ENCODE peak calls at places on chromosomes 16 and 17, in seven cellular contexts. Y is IMR-90, V is H9, E is mesenchymal stem cell, F is mesendoderm, C is neuronal stem cell, Q is H1. T is an unnamed sample.

GRCh38 chr16:51762081-51762995 is 611.3 kb upstream of the SALL1 start:
- DNase-seq in Y (peak; percentile 70), V (peak; percentile 78), E (peak; percentile 82), F (peak; percentile 62), C (peak; percentile 83), Q (peak; percentile 93), T (peak; percentile 64)

GRCh38 chr17:79019631-79020584 is 4.1 kb upstream of the C1QTNF1 start:
- DNase-seq in Y (peak; percentile 78), V (no peak), E (peak; percentile 76), F (peak; percentile 70), C (peak; percentile 23), Q (no peak), T (peak; percentile 67)

GRCh38 chr16:69236319-69236718 is 49.4 kb downstream of the SNTB2 start:
- DNase-seq in Y (no peak), V (no peak), E (no peak), F (no peak), C (no peak), Q (no peak), T (no peak)

GRCh38 chr17:17297217-17297616 is 6.0 kb upstream of the NT5M start:
- DNase-seq in Y (peak; percentile 62), V (no peak), E (no peak), F (no peak), C (no peak), Q (no peak), T (no peak)

GRCh38 chr16:56743840-56744239 is 13.9 kb downstream of the NUP93 start:
- DNase-seq in Y (peak; percentile 49), V (peak; percentile 61), E (peak; percentile 79), F (peak; percentile 73), C (no peak), Q (no peak), T (no peak)

GRCh38 chr17:74051348-74051747 is 152.1 kb upstream of the RPL38 start:
- DNase-seq in Y (no peak), V (no peak), E (no peak), F (no peak), C (no peak), Q (no peak), T (no peak)

GRCh38 chr17:29071303-29071702 is 28.4 kb downstream of the PIPOX start:
- DNase-seq in Y (no peak), V (no peak), E (no peak), F (no peak), C (no peak), Q (no peak), T (no peak)

GRCh38 chr17:44094701-44095387 is 24.3 kb downstream of the G6PC3 start:
- DNase-seq in Y (no peak), V (no peak), E (peak; percentile 32), F (no peak), C (no peak), Q (no peak), T (no peak)

GRCh38 chr16:19689342-19689741 is 28.7 kb downstream of the KNOP1 start:
- DNase-seq in Y (no peak), V (no peak), E (no peak), F (no peak), C (no peak), Q (no peak), T (no peak)

GRCh38 chr17:4740584-4740983 is 856 bp upstream of the CXCL16 start:
- DNase-seq in Y (no peak), V (no peak), E (no peak), F (no peak), C (no peak), Q (no peak), T (no peak)

GRCh38 chr17:67531291-67531690 is 154.2 kb downstream of the PITPNC1 start:
- DNase-seq in Y (no peak), V (peak; percentile 75), E (no peak), F (peak; percentile 75), C (no peak), Q (peak; percentile 49), T (no peak)

GRCh38 chr17:50661795-50662391 is 27.2 kb downstream of the ABCC3 start:
- DNase-seq in Y (peak; percentile 93), V (peak; percentile 79), E (peak; percentile 89), F (peak; percentile 97), C (no peak), Q (no peak), T (peak; percentile 69)

GRCh38 chr17:31171711-31172110 is 76.9 kb downstream of the NF1 start:
- DNase-seq in Y (peak; percentile 50), V (no peak), E (no peak), F (no peak), C (no peak), Q (no peak), T (no peak)

GRCh38 chr16:46763147-46763546 is 15.0 kb upstream of the MYLK3 start:
- DNase-seq in Y (no peak), V (no peak), E (no peak), F (no peak), C (no peak), Q (no peak), T (no peak)

GRCh38 chr16:81313731-81314602 is 795 bp upstream of the GAN start:
- DNase-seq in Y (no peak), V (peak; percentile 69), E (no peak), F (peak; percentile 93), C (peak; percentile 24), Q (peak; percentile 48), T (peak; percentile 61)

GRCh38 chr17:74172700-74173099 is 30.8 kb upstream of the RPL38 start:
- DNase-seq in Y (no peak), V (no peak), E (no peak), F (no peak), C (no peak), Q (no peak), T (no peak)

GRCh38 chr16:87042551-87043272 is 274.5 kb downstream of the C16orf95 start:
- DNase-seq in Y (no peak), V (no peak), E (no peak), F (no peak), C (no peak), Q (no peak), T (no peak)

GRCh38 chr17:50234581-50234980 is 33.1 kb upstream of the COL1A1 start:
- DNase-seq in Y (no peak), V (no peak), E (no peak), F (no peak), C (no peak), Q (no peak), T (peak; percentile 25)

GRCh38 chr17:2867441-2868424 is 71.5 kb downstream of the RAP1GAP2 start:
- DNase-seq in Y (peak; percentile 93), V (peak; percentile 93), E (peak; percentile 55), F (peak; percentile 97), C (no peak), Q (peak; percentile 67), T (peak; percentile 79)

GRCh38 chr17:9240659-9241370 is 219.5 kb downstream of the NTN1 start:
- DNase-seq in Y (peak; percentile 54), V (peak; percentile 86), E (peak; percentile 91), F (peak; percentile 96), C (no peak), Q (no peak), T (peak; percentile 60)

DNA sequence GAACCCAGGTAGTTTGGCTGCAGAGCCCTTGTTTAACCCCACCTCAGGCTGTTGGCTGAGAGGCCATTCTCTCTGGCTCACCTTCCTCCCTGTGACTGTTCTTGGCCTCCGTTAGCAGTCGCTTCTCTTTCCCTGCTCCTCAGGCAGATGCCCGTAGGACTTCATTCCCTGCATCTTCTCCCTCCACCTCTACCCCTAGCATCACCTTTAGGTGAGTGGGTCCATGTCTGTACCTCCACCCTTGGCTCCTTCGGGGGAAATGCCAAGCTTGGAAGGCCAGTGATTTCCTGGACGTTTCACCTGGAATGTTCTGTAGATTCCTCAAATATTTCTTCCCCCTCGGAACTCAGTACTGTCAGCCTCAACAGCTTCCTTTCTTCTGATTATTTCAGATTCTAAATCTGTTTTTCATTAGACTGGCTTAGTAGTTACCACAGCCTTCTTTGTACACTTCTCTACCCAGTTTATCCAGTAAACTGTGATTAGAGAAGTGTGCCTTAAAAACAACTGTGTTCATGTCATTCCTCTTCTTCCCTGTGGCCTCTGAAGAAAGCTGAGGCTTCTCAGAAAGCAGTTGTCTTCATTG is 227.9 kb downstream of the MSI2 start:
- DNase-seq in Y (peak; percentile 43), V (no peak), E (no peak), F (no peak), C (no peak), Q (no peak), T (peak; percentile 74)
- H3K4me2 ChIP-seq in Y (peak overlapping the region; percentile 23), V (no peak overlapping the region), E (no peak overlapping the region), F (no peak overlapping the region), C (no peak overlapping the region), Q (no peak overlapping the region), T (no peak overlapping the region)

DNA sequence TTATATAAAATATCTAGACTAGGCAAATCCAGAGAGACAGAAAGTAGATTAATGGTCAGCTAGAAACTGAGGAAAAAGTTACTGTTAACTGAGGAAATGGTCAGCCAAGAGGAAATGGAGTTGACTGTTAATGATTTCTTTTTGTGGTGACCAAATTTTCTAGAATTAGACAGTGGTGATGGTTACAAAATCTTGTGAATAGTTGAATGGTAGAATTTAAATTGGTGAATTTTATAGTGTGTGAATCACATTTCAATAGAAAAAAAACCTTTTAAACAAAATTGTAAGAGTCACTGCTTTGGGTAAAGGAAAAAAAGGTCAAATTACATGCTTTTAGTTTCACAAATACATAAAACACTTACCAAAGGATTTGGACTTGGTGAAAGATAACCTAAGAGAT is 30.0 kb downstream of the APPBP2 start:
- DNase-seq in Y (peak; percentile 18), V (no peak), E (no peak), F (no peak), C (no peak), Q (no peak), T (no peak)
- H4K8ac ChIP-seq in Y (no peak overlapping the region), V (no peak overlapping the region), E (no peak overlapping the region), F (no peak overlapping the region), C (no peak overlapping the region), Q (no peak overlapping the region), T (no peak overlapping the region)

DNA sequence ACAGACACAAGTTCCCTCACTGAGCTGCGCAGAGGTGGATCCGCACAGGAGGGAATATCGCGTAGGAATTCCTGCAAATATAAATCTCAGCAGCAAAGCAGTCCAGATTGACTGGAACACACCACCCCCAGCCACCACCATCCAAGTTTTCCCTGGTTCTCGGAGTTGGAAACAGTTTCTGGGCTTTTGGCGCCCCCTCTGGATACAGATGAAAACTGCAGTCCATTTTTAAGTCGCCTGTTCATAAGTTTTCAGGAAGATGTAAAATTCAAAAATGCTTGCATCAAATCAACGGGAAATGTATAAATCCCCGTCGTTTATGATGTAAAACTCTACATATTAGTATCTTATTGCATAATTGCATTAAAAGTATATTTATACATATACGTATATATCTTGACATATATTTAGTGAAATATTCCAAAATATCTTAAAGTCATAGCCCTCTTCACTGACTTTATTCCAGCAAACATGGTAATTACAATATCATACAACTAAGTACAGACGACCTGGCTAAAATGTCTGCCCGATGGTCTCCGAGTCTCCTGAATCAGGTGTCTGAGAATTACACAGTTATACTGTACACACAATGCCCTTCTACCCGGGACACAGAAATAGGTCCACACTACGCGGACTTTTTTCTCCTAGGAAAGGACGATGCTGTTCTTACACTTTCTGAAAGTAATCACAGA is 2.1 kb upstream of the SOX9 start:
- DNase-seq in Y (peak; percentile 88), V (peak; percentile 84), E (peak; percentile 85), F (peak; percentile 81), C (peak; percentile 86), Q (peak; percentile 78), T (no peak)
- H3K4me2 ChIP-seq in Y (peak overlapping the region; percentile 91), V (peak overlapping the region; percentile 62), E (peak overlapping the region; percentile 76), F (peak overlapping the region; percentile 43), C (peak overlapping the region; percentile 98), Q (peak overlapping the region; percentile 74), T (peak overlapping the region; percentile 81)

DNA sequence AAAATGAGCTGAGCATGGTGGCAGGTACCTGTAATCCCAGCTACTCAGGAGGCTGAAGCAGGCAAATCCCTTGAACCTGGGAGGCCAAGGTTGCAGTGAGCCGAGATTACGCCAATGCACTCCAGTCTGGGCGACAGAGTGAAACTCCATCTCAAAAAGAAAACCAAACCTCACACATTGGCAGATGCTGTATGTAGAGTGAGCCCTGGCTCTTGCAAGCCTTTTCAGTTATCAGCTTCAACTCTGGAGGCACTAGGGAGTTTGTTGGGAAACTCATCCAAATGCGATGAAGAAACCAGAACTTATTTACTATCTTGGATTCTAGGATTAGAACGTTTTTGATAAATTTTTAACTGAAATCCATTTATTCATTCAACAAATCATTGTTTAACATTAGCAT is 56.9 kb upstream of the RASL10B start:
- DNase-seq in Y (no peak), V (no peak), E (no peak), F (no peak), C (no peak), Q (no peak), T (no peak)
- H4K8ac ChIP-seq in Y (no peak overlapping the region), V (no peak overlapping the region), E (no peak overlapping the region), F (no peak overlapping the region), C (no peak overlapping the region), Q (no peak overlapping the region), T (no peak overlapping the region)

T was measured in trophoblast cell.